ENCODE peak calls at places on chromosome 16, in ten cellular contexts. N, P, Q, D, H, G, X, S, V and K are unnamed samples.

GRCh38 chr16:83574388-83574787 is 233.4 kb upstream of the HSBP1 start:
- DNase-seq in N (no peak), P (no peak), Q (no peak), D (no peak), H (no peak), G (peak; percentile 51), X (peak; percentile 80), S (peak; percentile 70), V (peak; percentile 40), K (no peak)

GRCh38 chr16:89034573-89034961 is 57.6 kb upstream of the CBFA2T3 start:
- DNase-seq in N (no peak), P (no peak), Q (no peak), D (no peak), H (no peak), G (no peak), X (no peak), S (no peak), V (no peak), K (no peak)

GRCh38 chr16:68901910-68902309 is 58.6 kb downstream of the TANGO6 start:
- DNase-seq in N (no peak), P (peak; percentile 1), Q (no peak), D (no peak), H (no peak), G (no peak), X (no peak), S (peak; percentile 54), V (peak; percentile 67), K (no peak)

GRCh38 chr16:11312718-11313492 is 31.8 kb upstream of the PRM1 start:
- DNase-seq in N (no peak), P (peak; percentile 68), Q (no peak), D (no peak), H (no peak), G (peak; percentile 57), X (peak; percentile 22), S (peak; percentile 17), V (no peak), K (no peak)

GRCh38 chr16:70661918-70662641 is 15.7 kb downstream of the IL34 start:
- DNase-seq in N (no peak), P (no peak), Q (no peak), D (no peak), H (no peak), G (no peak), X (no peak), S (peak; percentile 31), V (peak; percentile 56), K (no peak)

GRCh38 chr16:85551319-85551978 is 61.7 kb upstream of the GSE1 start:
- DNase-seq in N (no peak), P (peak; percentile 54), Q (no peak), D (no peak), H (no peak), G (no peak), X (no peak), S (no peak), V (no peak), K (no peak)

GRCh38 chr16:46947900-46948547 is 25.4 kb downstream of the DNAJA2 start:
- DNase-seq in N (no peak), P (no peak), Q (no peak), D (no peak), H (no peak), G (peak; percentile 32), X (no peak), S (peak; percentile 49), V (peak; percentile 59), K (no peak)

GRCh38 chr16:67430504-67431076 is 331 bp upstream of the HSD11B2 start:
- DNase-seq in N (no peak), P (peak; percentile 38), Q (peak; percentile 38), D (no peak), H (no peak), G (no peak), X (no peak), S (no peak), V (no peak), K (no peak)

GRCh38 chr16:69633375-69633774 is 67.6 kb downstream of the NFAT5 start:
- DNase-seq in N (no peak), P (no peak), Q (no peak), D (no peak), H (no peak), G (no peak), X (no peak), S (no peak), V (no peak), K (no peak)

GRCh38 chr16:30399435-30400186 is 4.4 kb downstream of the ZNF48 start:
- DNase-seq in N (no peak), P (no peak), Q (no peak), D (no peak), H (no peak), G (no peak), X (no peak), S (no peak), V (no peak), K (no peak)